ENCODE peak calls at places on chromosomes 13 and 19, in eight cellular contexts. L is mucosa of descending colon; N is activated CD8-positive, alpha-beta T cell treated with anti-CD3 and anti-CD28 coated beads for 36 hours; R is NCI-H1694 treated with DMSO at 0.1 percent for 48 hours; T is body of pancreas; Y is A549; D is activated T-cell treated with anti-CD3 and anti-CD28 coated beads, Interleukin-2, amount 50 U/mL, for 72 hours; I is non-pigmented ciliary epithelial cell. M is an unnamed sample.

GRCh38 chr19:45667620-45668341 is at the start of gene GIPR:
- DNase-seq in T (peak; percentile 68), D (peak; percentile 78), I (no peak), N (peak; percentile 86), L (peak; percentile 87), Y (peak; percentile 88), R (peak; percentile 60), M (no peak)

GRCh38 chr13:111217661-111218060 is 102.6 kb downstream of the ARHGEF7 start:
- DNase-seq in D (no peak), N (no peak), L (no peak), R (no peak), I (no peak), Y (no peak), T (no peak), M (no peak)

GRCh38 chr19:7864719-7865074 is 9.5 kb downstream of the PRR36 start:
- DNase-seq in R (no peak), N (no peak), T (no peak), D (no peak), L (no peak), Y (no peak), I (no peak), M (no peak)

GRCh38 chr13:23411706-23412105 is 21.8 kb downstream of the SACS start:
- DNase-seq in L (no peak), I (no peak), N (no peak), T (no peak), Y (no peak), R (no peak), D (no peak), M (no peak)

GRCh38 chr19:49672131-49672919 is 4.7 kb upstream of the PRMT1 start:
- DNase-seq in N (peak; percentile 83), T (peak; percentile 80), Y (peak; percentile 97), L (peak; percentile 81), D (peak; percentile 84), R (peak; percentile 70), I (no peak), M (no peak)

GRCh38 chr19:7294571-7295212 is 478 bp upstream of the INSR start:
- DNase-seq in Y (peak; percentile 39), T (peak; percentile 83), L (peak; percentile 85), R (no peak), N (peak; percentile 38), I (no peak), D (peak; percentile 47), M (no peak)

GRCh38 chr13:32225494-32225931 is 89.7 kb downstream of the ZAR1L start:
- DNase-seq in R (no peak), N (no peak), D (no peak), Y (no peak), I (peak; percentile 85), L (no peak), T (no peak), M (no peak)

GRCh38 chr13:29521336-29521735 is 74.2 kb downstream of the SLC7A1 start:
- DNase-seq in N (no peak), L (no peak), T (no peak), Y (no peak), D (no peak), R (no peak), I (no peak), M (no peak)

GRCh38 chr19:9913237-9914000 is 22.9 kb downstream of the OLFM2 start:
- DNase-seq in L (no peak), Y (peak; percentile 29), D (no peak), R (no peak), T (peak; percentile 36), N (peak; percentile 21), I (no peak), M (no peak)

GRCh38 chr13:93963266-93964131 is 516.0 kb downstream of the DCT start:
- DNase-seq in T (no peak), R (peak; percentile 68), Y (peak; percentile 10), D (no peak), N (no peak), I (peak; percentile 31), L (no peak), M (no peak)

GRCh38 chr19:19510432-19510831 is 4.9 kb downstream of the TSSK6 start:
- DNase-seq in I (no peak), D (no peak), R (no peak), Y (no peak), N (no peak), L (no peak), T (no peak), M (no peak)

GRCh38 chr13:62551588-62551987 is 1135.9 kb upstream of the PCDH20 start:
- DNase-seq in Y (no peak), R (no peak), I (no peak), L (no peak), T (no peak), N (no peak), D (no peak), M (no peak)

GRCh38 chr19:49502866-49503581 is 6.8 kb downstream of the RPS11 start:
- DNase-seq in Y (peak; percentile 69), R (peak; percentile 51), D (peak; percentile 49), T (no peak), I (no peak), L (no peak), N (peak; percentile 60), M (no peak)

GRCh38 chr13:87287721-87288120 is 383.4 kb upstream of the SLITRK5 start:
- DNase-seq in D (no peak), I (no peak), L (no peak), R (no peak), Y (no peak), N (no peak), T (no peak), M (no peak)

GRCh38 chr13:113397606-113398425 is 33.9 kb upstream of the GRTP1 start:
- DNase-seq in L (no peak), Y (no peak), N (no peak), I (no peak), R (no peak), D (no peak), T (no peak), M (no peak)

GRCh38 chr13:80084086-80084676 is 256.7 kb downstream of the SPRY2 start:
- DNase-seq in I (peak; percentile 76), T (no peak), N (no peak), R (peak; percentile 56), L (no peak), Y (no peak), D (no peak), M (no peak)

GRCh38 chr19:10885241-10886169 is 14.2 kb downstream of the CARM1 start:
- DNase-seq in Y (no peak), N (no peak), T (no peak), D (no peak), I (no peak), L (no peak), R (no peak), M (no peak)

GRCh38 chr13:42633495-42633894 is 59.5 kb downstream of the TNFSF11 start:
- DNase-seq in D (no peak), L (no peak), N (no peak), Y (no peak), I (no peak), R (no peak), T (no peak), M (no peak)

GRCh38 chr13:48600374-48601364 is 53.1 kb upstream of the CYSLTR2 start:
- DNase-seq in T (peak; percentile 34), Y (no peak), D (no peak), L (no peak), N (no peak), I (peak; percentile 59), R (no peak), M (no peak)